ENCODE peak calls at places on chromosomes 4 and X, in four cellular contexts. One of them, this sample, is unnamed.

GRCh38 chrX:114800719-114801118 is 216.7 kb downstream of the IL13RA2 start:
- DNase-seq in activated B cell treated with CpG ODN at 0.5 μM for 24 hours: no peak
- DNase-seq in activated CD4-positive, alpha-beta memory T cell treated with anti-CD3 and anti-CD28 coated beads, Interleukin-2, amount 10 ng/mL, durations not matched to agents 7 days and 5 days: no peak
- DNase-seq in mesenchymal stem cell: peak; percentile 53
- DNase-seq in this sample: no peak

GRCh38 chr4:6113641-6114040 is 86.7 kb downstream of the JAKMIP1 start:
- DNase-seq in activated B cell treated with CpG ODN at 0.5 μM for 24 hours: no peak
- DNase-seq in activated CD4-positive, alpha-beta memory T cell treated with anti-CD3 and anti-CD28 coated beads, Interleukin-2, amount 10 ng/mL, durations not matched to agents 7 days and 5 days: no peak
- DNase-seq in mesenchymal stem cell: no peak
- DNase-seq in this sample: no peak

GRCh38 chr4:6582889-6583504 is 8.0 kb downstream of the MAN2B2 start:
- DNase-seq in activated B cell treated with CpG ODN at 0.5 μM for 24 hours: no peak
- DNase-seq in activated CD4-positive, alpha-beta memory T cell treated with anti-CD3 and anti-CD28 coated beads, Interleukin-2, amount 10 ng/mL, durations not matched to agents 7 days and 5 days: no peak
- DNase-seq in mesenchymal stem cell: peak; percentile 20
- DNase-seq in this sample: peak; percentile 38

GRCh38 chrX:118724352-118724751 is 3.1 kb upstream of the IL13RA1 start:
- DNase-seq in activated B cell treated with CpG ODN at 0.5 μM for 24 hours: peak; percentile 18
- DNase-seq in activated CD4-positive, alpha-beta memory T cell treated with anti-CD3 and anti-CD28 coated beads, Interleukin-2, amount 10 ng/mL, durations not matched to agents 7 days and 5 days: no peak
- DNase-seq in mesenchymal stem cell: no peak
- DNase-seq in this sample: no peak

GRCh38 chr4:132669786-132670185 is 479.3 kb upstream of the PCDH10 start:
- DNase-seq in activated B cell treated with CpG ODN at 0.5 μM for 24 hours: no peak
- DNase-seq in activated CD4-positive, alpha-beta memory T cell treated with anti-CD3 and anti-CD28 coated beads, Interleukin-2, amount 10 ng/mL, durations not matched to agents 7 days and 5 days: no peak
- DNase-seq in mesenchymal stem cell: no peak
- DNase-seq in this sample: no peak

GRCh38 chr4:166535865-166536264 is 662.8 kb downstream of the TLL1 start:
- DNase-seq in activated B cell treated with CpG ODN at 0.5 μM for 24 hours: no peak
- DNase-seq in activated CD4-positive, alpha-beta memory T cell treated with anti-CD3 and anti-CD28 coated beads, Interleukin-2, amount 10 ng/mL, durations not matched to agents 7 days and 5 days: no peak
- DNase-seq in mesenchymal stem cell: no peak
- DNase-seq in this sample: no peak

GRCh38 chr4:4857809-4858508 is 1.5 kb upstream of the MSX1 start:
- DNase-seq in activated B cell treated with CpG ODN at 0.5 μM for 24 hours: no peak
- DNase-seq in activated CD4-positive, alpha-beta memory T cell treated with anti-CD3 and anti-CD28 coated beads, Interleukin-2, amount 10 ng/mL, durations not matched to agents 7 days and 5 days: no peak
- DNase-seq in mesenchymal stem cell: no peak
- DNase-seq in this sample: no peak

GRCh38 chr4:79650794-79651431 is 242.9 kb upstream of the GK2 start:
- DNase-seq in activated B cell treated with CpG ODN at 0.5 μM for 24 hours: no peak
- DNase-seq in activated CD4-positive, alpha-beta memory T cell treated with anti-CD3 and anti-CD28 coated beads, Interleukin-2, amount 10 ng/mL, durations not matched to agents 7 days and 5 days: no peak
- DNase-seq in mesenchymal stem cell: peak; percentile 76
- DNase-seq in this sample: peak; percentile 83

GRCh38 chr4:77911842-77912450 is 49.3 kb downstream of the MRPL1 start:
- DNase-seq in activated B cell treated with CpG ODN at 0.5 μM for 24 hours: no peak
- DNase-seq in activated CD4-positive, alpha-beta memory T cell treated with anti-CD3 and anti-CD28 coated beads, Interleukin-2, amount 10 ng/mL, durations not matched to agents 7 days and 5 days: no peak
- DNase-seq in mesenchymal stem cell: no peak
- DNase-seq in this sample: no peak

GRCh38 chr4:16674133-16674532 is 224.3 kb downstream of the LDB2 start:
- DNase-seq in activated B cell treated with CpG ODN at 0.5 μM for 24 hours: no peak
- DNase-seq in activated CD4-positive, alpha-beta memory T cell treated with anti-CD3 and anti-CD28 coated beads, Interleukin-2, amount 10 ng/mL, durations not matched to agents 7 days and 5 days: no peak
- DNase-seq in mesenchymal stem cell: no peak
- DNase-seq in this sample: no peak

GRCh38 chr4:25928320-25928955 is 14.4 kb downstream of the SMIM20 start:
- DNase-seq in activated B cell treated with CpG ODN at 0.5 μM for 24 hours: no peak
- DNase-seq in activated CD4-positive, alpha-beta memory T cell treated with anti-CD3 and anti-CD28 coated beads, Interleukin-2, amount 10 ng/mL, durations not matched to agents 7 days and 5 days: no peak
- DNase-seq in mesenchymal stem cell: no peak
- DNase-seq in this sample: no peak

GRCh38 chr4:127936974-127937373 is 28.0 kb downstream of the MFSD8 start:
- DNase-seq in activated B cell treated with CpG ODN at 0.5 μM for 24 hours: no peak
- DNase-seq in activated CD4-positive, alpha-beta memory T cell treated with anti-CD3 and anti-CD28 coated beads, Interleukin-2, amount 10 ng/mL, durations not matched to agents 7 days and 5 days: no peak
- DNase-seq in mesenchymal stem cell: peak; percentile 7
- DNase-seq in this sample: no peak

GRCh38 chrX:54978448-54978847 is 15.5 kb downstream of the PFKFB1 start:
- DNase-seq in activated B cell treated with CpG ODN at 0.5 μM for 24 hours: no peak
- DNase-seq in activated CD4-positive, alpha-beta memory T cell treated with anti-CD3 and anti-CD28 coated beads, Interleukin-2, amount 10 ng/mL, durations not matched to agents 7 days and 5 days: no peak
- DNase-seq in mesenchymal stem cell: no peak
- DNase-seq in this sample: no peak

GRCh38 chr4:139256349-139256748 is 23.7 kb downstream of the MGARP start:
- DNase-seq in activated B cell treated with CpG ODN at 0.5 μM for 24 hours: no peak
- DNase-seq in activated CD4-positive, alpha-beta memory T cell treated with anti-CD3 and anti-CD28 coated beads, Interleukin-2, amount 10 ng/mL, durations not matched to agents 7 days and 5 days: no peak
- DNase-seq in mesenchymal stem cell: no peak
- DNase-seq in this sample: no peak

GRCh38 chr4:108644237-108644636 is 6.2 kb upstream of the OSTC start:
- DNase-seq in activated B cell treated with CpG ODN at 0.5 μM for 24 hours: no peak
- DNase-seq in activated CD4-positive, alpha-beta memory T cell treated with anti-CD3 and anti-CD28 coated beads, Interleukin-2, amount 10 ng/mL, durations not matched to agents 7 days and 5 days: no peak
- DNase-seq in mesenchymal stem cell: peak; percentile 25
- DNase-seq in this sample: peak; percentile 57

GRCh38 chr4:48570646-48571220 is 80.7 kb downstream of the ZAR1 start:
- DNase-seq in activated B cell treated with CpG ODN at 0.5 μM for 24 hours: no peak
- DNase-seq in activated CD4-positive, alpha-beta memory T cell treated with anti-CD3 and anti-CD28 coated beads, Interleukin-2, amount 10 ng/mL, durations not matched to agents 7 days and 5 days: no peak
- DNase-seq in mesenchymal stem cell: peak; percentile 56
- DNase-seq in this sample: no peak

GRCh38 chrX:13750204-13750603 is 15.7 kb downstream of the OFD1 start:
- DNase-seq in activated B cell treated with CpG ODN at 0.5 μM for 24 hours: no peak
- DNase-seq in activated CD4-positive, alpha-beta memory T cell treated with anti-CD3 and anti-CD28 coated beads, Interleukin-2, amount 10 ng/mL, durations not matched to agents 7 days and 5 days: no peak
- DNase-seq in mesenchymal stem cell: peak; percentile 45
- DNase-seq in this sample: peak; percentile 54

GRCh38 chrX:78514852-78515251 is 144.3 kb downstream of the RTL3 start:
- DNase-seq in activated B cell treated with CpG ODN at 0.5 μM for 24 hours: no peak
- DNase-seq in activated CD4-positive, alpha-beta memory T cell treated with anti-CD3 and anti-CD28 coated beads, Interleukin-2, amount 10 ng/mL, durations not matched to agents 7 days and 5 days: no peak
- DNase-seq in mesenchymal stem cell: no peak
- DNase-seq in this sample: no peak

GRCh38 chr4:34766935-34767859 is 1477.1 kb downstream of the ARAP2 start:
- DNase-seq in activated B cell treated with CpG ODN at 0.5 μM for 24 hours: no peak
- DNase-seq in activated CD4-positive, alpha-beta memory T cell treated with anti-CD3 and anti-CD28 coated beads, Interleukin-2, amount 10 ng/mL, durations not matched to agents 7 days and 5 days: no peak
- DNase-seq in mesenchymal stem cell: no peak
- DNase-seq in this sample: no peak

GRCh38 chr4:53637348-53637747 is 46.1 kb upstream of the LNX1 start:
- DNase-seq in activated B cell treated with CpG ODN at 0.5 μM for 24 hours: no peak
- DNase-seq in activated CD4-positive, alpha-beta memory T cell treated with anti-CD3 and anti-CD28 coated beads, Interleukin-2, amount 10 ng/mL, durations not matched to agents 7 days and 5 days: no peak
- DNase-seq in mesenchymal stem cell: no peak
- DNase-seq in this sample: no peak

GRCh38 chr4:142548491-142548890 is 297.6 kb downstream of the INPP4B start:
- DNase-seq in activated B cell treated with CpG ODN at 0.5 μM for 24 hours: no peak
- DNase-seq in activated CD4-positive, alpha-beta memory T cell treated with anti-CD3 and anti-CD28 coated beads, Interleukin-2, amount 10 ng/mL, durations not matched to agents 7 days and 5 days: no peak
- DNase-seq in mesenchymal stem cell: no peak
- DNase-seq in this sample: no peak

GRCh38 chrX:95728446-95728845 is 956.2 kb upstream of the DIAPH2 start:
- DNase-seq in activated B cell treated with CpG ODN at 0.5 μM for 24 hours: no peak
- DNase-seq in activated CD4-positive, alpha-beta memory T cell treated with anti-CD3 and anti-CD28 coated beads, Interleukin-2, amount 10 ng/mL, durations not matched to agents 7 days and 5 days: no peak
- DNase-seq in mesenchymal stem cell: no peak
- DNase-seq in this sample: no peak

GRCh38 chr4:43047044-43047443 is 154.5 kb downstream of the GRXCR1 start:
- DNase-seq in activated B cell treated with CpG ODN at 0.5 μM for 24 hours: no peak
- DNase-seq in activated CD4-positive, alpha-beta memory T cell treated with anti-CD3 and anti-CD28 coated beads, Interleukin-2, amount 10 ng/mL, durations not matched to agents 7 days and 5 days: no peak
- DNase-seq in mesenchymal stem cell: no peak
- DNase-seq in this sample: no peak

GRCh38 chrX:18620349-18620748 is 51.6 kb downstream of the RS1 start:
- DNase-seq in activated B cell treated with CpG ODN at 0.5 μM for 24 hours: no peak
- DNase-seq in activated CD4-positive, alpha-beta memory T cell treated with anti-CD3 and anti-CD28 coated beads, Interleukin-2, amount 10 ng/mL, durations not matched to agents 7 days and 5 days: no peak
- DNase-seq in mesenchymal stem cell: no peak
- DNase-seq in this sample: no peak

GRCh38 chr4:32142075-32142474 is 1421.9 kb downstream of the PCDH7 start:
- DNase-seq in activated B cell treated with CpG ODN at 0.5 μM for 24 hours: no peak
- DNase-seq in activated CD4-positive, alpha-beta memory T cell treated with anti-CD3 and anti-CD28 coated beads, Interleukin-2, amount 10 ng/mL, durations not matched to agents 7 days and 5 days: no peak
- DNase-seq in mesenchymal stem cell: no peak
- DNase-seq in this sample: no peak

GRCh38 chr4:21885241-21885640 is 63.3 kb downstream of the KCNIP4 start:
- DNase-seq in activated B cell treated with CpG ODN at 0.5 μM for 24 hours: no peak
- DNase-seq in activated CD4-positive, alpha-beta memory T cell treated with anti-CD3 and anti-CD28 coated beads, Interleukin-2, amount 10 ng/mL, durations not matched to agents 7 days and 5 days: no peak
- DNase-seq in mesenchymal stem cell: peak; percentile 21
- DNase-seq in this sample: no peak

GRCh38 chrX:10722804-10723364 is 102.5 kb upstream of the MID1 start:
- DNase-seq in activated B cell treated with CpG ODN at 0.5 μM for 24 hours: no peak
- DNase-seq in activated CD4-positive, alpha-beta memory T cell treated with anti-CD3 and anti-CD28 coated beads, Interleukin-2, amount 10 ng/mL, durations not matched to agents 7 days and 5 days: peak; percentile 21
- DNase-seq in mesenchymal stem cell: peak; percentile 37
- DNase-seq in this sample: peak; percentile 64

GRCh38 chr4:62531250-62531649 is 1331.1 kb downstream of the ADGRL3 start:
- DNase-seq in activated B cell treated with CpG ODN at 0.5 μM for 24 hours: no peak
- DNase-seq in activated CD4-positive, alpha-beta memory T cell treated with anti-CD3 and anti-CD28 coated beads, Interleukin-2, amount 10 ng/mL, durations not matched to agents 7 days and 5 days: no peak
- DNase-seq in mesenchymal stem cell: no peak
- DNase-seq in this sample: no peak

GRCh38 chr4:73631565-73632226 is 11.5 kb upstream of the RASSF6 start:
- DNase-seq in activated B cell treated with CpG ODN at 0.5 μM for 24 hours: no peak
- DNase-seq in activated CD4-positive, alpha-beta memory T cell treated with anti-CD3 and anti-CD28 coated beads, Interleukin-2, amount 10 ng/mL, durations not matched to agents 7 days and 5 days: no peak
- DNase-seq in mesenchymal stem cell: no peak
- DNase-seq in this sample: no peak

GRCh38 chrX:153669174-153669890 is 4.3 kb downstream of the PNCK start:
- DNase-seq in activated B cell treated with CpG ODN at 0.5 μM for 24 hours: peak; percentile 50
- DNase-seq in activated CD4-positive, alpha-beta memory T cell treated with anti-CD3 and anti-CD28 coated beads, Interleukin-2, amount 10 ng/mL, durations not matched to agents 7 days and 5 days: peak; percentile 41
- DNase-seq in mesenchymal stem cell: no peak
- DNase-seq in this sample: peak; percentile 48

This sample was measured in dermis blood vessel endothelial cell.